ENCODE peak calls at places on chromosomes 7 and 10, in four cellular contexts. K is fibroblast of lung, J is cardiac fibroblast, L is BJ. D is an unnamed sample.

GRCh38 chr7:44153948-44154335 is 12.8 kb upstream of the MYL7 start:
- DNase-seq in K (no peak), J (no peak), L (no peak), D (no peak)

GRCh38 chr10:1631282-1631681 is 106.0 kb downstream of the ADARB2 start:
- DNase-seq in K (no peak), J (no peak), L (no peak), D (no peak)

GRCh38 chr10:29412452-29413004 is 123.7 kb downstream of the LYZL1 start:
- DNase-seq in K (no peak), J (peak), L (no peak), D (no peak)

GRCh38 chr7:92137531-92137930 is 3.3 kb upstream of the CYP51A1 start:
- DNase-seq in K (peak), J (peak), L (no peak), D (no peak)

GRCh38 chr10:13990918-13991317 is 339.8 kb downstream of the FRMD4A start:
- DNase-seq in K (peak), J (peak), L (no peak), D (no peak)

GRCh38 chr10:5259132-5259951 is 62.7 kb downstream of the AKR1C4 start:
- DNase-seq in K (no peak), J (no peak), L (no peak), D (no peak)

GRCh38 chr7:67738-68395 is 124.5 kb upstream of the FAM20C start:
- DNase-seq in K (peak), J (no peak), L (no peak), D (no peak)

GRCh38 chr10:22029450-22030236 is 26.1 kb upstream of the DNAJC1 start:
- DNase-seq in K (no peak), J (peak), L (no peak), D (no peak)

GRCh38 chr10:116741391-116742351 is 695 bp downstream of the HSPA12A start:
- DNase-seq in K (no peak), J (no peak), L (no peak), D (no peak)

GRCh38 chr10:132634241-132634946 is 96.8 kb downstream of the INPP5A start:
- DNase-seq in K (no peak), J (no peak), L (no peak), D (no peak)

GRCh38 chr7:102140952-102141370 is 145.7 kb upstream of the SH2B2 start:
- DNase-seq in K (no peak), J (no peak), L (no peak), D (no peak)

GRCh38 chr7:155104913-155105312 is 34.8 kb downstream of the HTR5A start:
- DNase-seq in K (no peak), J (no peak), L (no peak), D (no peak)

GRCh38 chr7:101237206-101238067 is at the start of gene CLDN15:
- DNase-seq in K (no peak), J (peak), L (no peak), D (peak)

GRCh38 chr7:103764887-103765286 is 224.6 kb downstream of the RELN start:
- DNase-seq in K (no peak), J (no peak), L (no peak), D (no peak)

GRCh38 chr10:95478935-95479334 is 82.2 kb downstream of the SORBS1 start:
- DNase-seq in K (no peak), J (peak), L (no peak), D (no peak)

GRCh38 chr10:92816106-92816505 is 32.2 kb upstream of the EXOC6 start:
- DNase-seq in K (peak), J (peak), L (peak), D (no peak)

GRCh38 chr7:21256310-21256877 is 171.5 kb upstream of the SP4 start:
- DNase-seq in K (peak), J (peak), L (no peak), D (peak)

GRCh38 chr7:145848691-145849090 is 267.9 kb upstream of the CNTNAP2 start:
- DNase-seq in K (no peak), J (no peak), L (no peak), D (no peak)

DNA sequence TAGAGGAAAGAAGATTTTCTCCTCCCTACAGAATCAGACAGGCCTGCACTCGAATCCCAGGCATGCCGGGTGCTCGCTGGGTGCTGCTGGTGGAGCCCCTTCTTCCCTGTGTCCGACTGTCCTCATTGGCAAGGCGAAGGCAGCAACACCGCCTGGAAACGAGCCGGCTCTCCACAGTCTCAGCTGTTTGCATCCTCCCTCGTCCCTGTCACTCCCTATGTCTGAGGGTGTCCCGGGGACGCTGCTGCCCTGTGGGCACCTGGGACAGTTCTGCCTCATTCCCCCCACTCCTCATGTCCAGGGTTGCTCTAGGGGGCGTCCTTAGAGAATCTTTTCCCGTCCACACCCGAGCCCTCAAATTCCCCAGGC is 31.6 kb upstream of the TMEM72 start:
- DNase-seq in K (no peak), J (no peak), L (no peak), D (no peak)
- H3K4me3 ChIP-seq in K (peak), J (no peak), L (peak), D (peak)

DNA sequence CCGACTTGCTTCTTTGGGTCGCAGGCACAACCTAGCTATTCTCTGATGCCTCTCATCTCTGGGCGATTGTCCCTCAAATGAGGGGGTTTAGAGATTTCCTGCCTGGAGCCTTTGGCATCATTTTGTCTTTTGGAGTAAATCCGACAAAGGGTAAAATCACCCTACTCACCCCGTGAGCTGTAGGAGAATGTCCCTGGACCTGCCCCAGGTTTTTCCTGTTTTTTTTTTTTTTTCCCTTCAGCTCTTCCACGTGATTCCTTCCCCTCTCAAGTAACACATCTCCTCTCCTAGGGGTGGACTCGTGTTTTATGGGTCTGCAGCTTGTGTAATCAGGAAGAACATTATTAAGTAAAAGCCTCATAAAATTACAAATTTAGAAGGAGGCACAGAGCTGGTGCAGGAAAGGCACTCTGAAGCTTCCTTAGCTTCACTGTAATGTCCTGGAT is 128.4 kb upstream of the ZNF746 start:
- DNase-seq in K (no peak), J (peak), L (peak), D (peak)
- H3K4me3 ChIP-seq in K (no peak), J (no peak), L (peak), D (no peak)

DNA sequence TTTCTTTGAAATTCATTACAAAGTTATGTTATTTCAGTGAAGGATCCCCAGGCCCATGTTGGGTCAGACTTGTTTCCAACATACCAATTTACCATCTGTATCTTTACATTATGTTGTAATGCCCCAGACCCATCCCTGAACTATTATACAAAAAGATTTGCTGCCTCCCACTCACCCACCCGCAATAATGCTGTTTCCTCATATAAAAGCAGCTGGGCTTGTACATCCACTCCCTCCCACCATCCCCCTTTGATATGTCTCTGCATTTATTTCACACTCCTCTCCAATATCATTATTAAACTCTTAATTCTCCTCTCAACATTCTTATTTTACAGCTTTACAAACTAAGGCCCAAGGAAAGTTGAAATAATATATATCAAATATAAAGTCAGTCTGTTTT is 153.7 kb downstream of the DOCK4 start:
- DNase-seq in K (no peak), J (no peak), L (no peak), D (no peak)
- H3K4me3 ChIP-seq in K (no peak), J (no peak), L (no peak), D (no peak)

DNA sequence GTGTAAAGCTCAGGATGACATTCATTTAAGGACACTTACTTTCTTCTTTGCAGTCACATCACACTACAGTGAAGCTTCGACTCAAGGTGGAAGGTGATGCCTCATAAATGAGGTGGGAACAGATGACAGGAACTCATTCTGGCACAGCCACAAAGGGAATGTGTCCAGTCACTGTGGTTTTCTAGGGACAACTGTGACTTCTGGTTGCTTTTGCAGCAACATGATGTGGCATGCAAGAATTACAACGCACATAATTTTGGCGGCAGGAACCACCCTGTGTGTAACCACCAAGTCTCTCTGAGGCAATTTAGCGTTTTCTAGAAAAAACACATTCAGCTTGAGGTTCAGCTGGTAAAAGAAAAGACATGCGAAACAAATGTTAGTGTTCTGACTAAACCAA is 32.0 kb upstream of the FERD3L start:
- DNase-seq in K (peak), J (no peak), L (peak), D (peak)
- H3K4me3 ChIP-seq in K (no peak), J (no peak), L (no peak), D (no peak)

GRCh38 chr7:1854521-1855395 is 184.7 kb downstream of the ELFN1 start:
- DNase-seq in K (no peak), J (no peak), L (no peak), D (no peak)

GRCh38 chr7:1852781-1853618 is 182.9 kb downstream of the ELFN1 start:
- DNase-seq in K (no peak), J (no peak), L (no peak), D (no peak)

GRCh38 chr7:1855396-1856160 is 185.5 kb downstream of the ELFN1 start:
- DNase-seq in K (no peak), J (no peak), L (no peak), D (no peak)

GRCh38 chr7:1851731-1852531 is 181.9 kb downstream of the ELFN1 start:
- DNase-seq in K (no peak), J (no peak), L (no peak), D (no peak)

DNA sequence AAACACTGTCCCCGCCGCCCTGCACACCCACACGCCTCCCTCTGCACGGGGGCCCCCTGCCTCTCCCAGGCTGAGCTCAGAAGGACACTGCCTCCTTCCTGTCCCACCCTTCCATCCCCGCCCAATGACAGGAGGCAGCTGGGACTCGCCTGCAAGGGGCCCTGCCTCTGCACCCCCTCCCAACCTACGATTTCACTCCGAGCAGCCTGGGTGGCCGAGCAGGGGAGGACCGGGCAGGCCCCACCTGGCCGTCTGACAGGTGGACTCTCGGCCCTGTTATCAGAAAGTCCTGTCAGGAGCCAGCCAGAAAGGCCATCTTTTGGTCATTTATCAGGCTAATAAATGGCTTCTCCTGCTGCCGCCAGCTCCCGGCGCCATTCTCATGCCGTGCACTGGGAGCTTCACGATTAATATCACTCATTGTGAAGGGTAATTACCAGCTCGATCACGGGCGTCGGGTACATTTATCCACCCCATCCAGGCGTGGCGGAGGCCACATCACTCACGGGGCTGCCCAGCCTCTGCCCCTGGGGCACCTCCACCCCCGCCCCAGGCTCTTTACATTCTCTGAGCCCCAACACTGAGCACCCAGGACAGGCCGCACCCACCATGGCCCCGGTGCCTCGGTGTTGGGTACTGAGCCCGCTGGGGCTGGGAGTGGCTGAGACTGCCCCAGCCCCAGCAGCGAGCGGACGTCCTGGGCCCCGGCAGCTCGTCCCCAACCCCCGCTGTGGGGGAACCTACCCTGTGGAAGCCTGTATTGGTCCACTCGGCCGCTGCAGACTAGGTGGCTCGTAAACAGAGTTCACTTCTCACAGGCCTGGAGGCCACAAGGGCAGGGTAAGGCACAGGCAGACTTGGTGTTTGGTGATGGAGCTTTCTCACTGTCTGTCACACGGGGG is 183.8 kb downstream of the ELFN1 start:
- DNase-seq in K (no peak), J (no peak), L (no peak), D (no peak)
- H3K4me3 ChIP-seq in K (no peak), J (no peak), L (no peak), D (no peak)

GRCh38 chr7:140540142-140540777 is 61.0 kb upstream of the MKRN1 start:
- DNase-seq in K (no peak), J (no peak), L (no peak), D (no peak)

GRCh38 chr7:140541176-140541512 is 61.8 kb upstream of the MKRN1 start:
- DNase-seq in K (no peak), J (no peak), L (no peak), D (no peak)

GRCh38 chr7:140539466-140539865 is 60.2 kb upstream of the MKRN1 start:
- DNase-seq in K (no peak), J (no peak), L (no peak), D (no peak)

GRCh38 chr7:140542226-140542625 is 62.9 kb upstream of the MKRN1 start:
- DNase-seq in K (peak), J (peak), L (no peak), D (peak)

DNA sequence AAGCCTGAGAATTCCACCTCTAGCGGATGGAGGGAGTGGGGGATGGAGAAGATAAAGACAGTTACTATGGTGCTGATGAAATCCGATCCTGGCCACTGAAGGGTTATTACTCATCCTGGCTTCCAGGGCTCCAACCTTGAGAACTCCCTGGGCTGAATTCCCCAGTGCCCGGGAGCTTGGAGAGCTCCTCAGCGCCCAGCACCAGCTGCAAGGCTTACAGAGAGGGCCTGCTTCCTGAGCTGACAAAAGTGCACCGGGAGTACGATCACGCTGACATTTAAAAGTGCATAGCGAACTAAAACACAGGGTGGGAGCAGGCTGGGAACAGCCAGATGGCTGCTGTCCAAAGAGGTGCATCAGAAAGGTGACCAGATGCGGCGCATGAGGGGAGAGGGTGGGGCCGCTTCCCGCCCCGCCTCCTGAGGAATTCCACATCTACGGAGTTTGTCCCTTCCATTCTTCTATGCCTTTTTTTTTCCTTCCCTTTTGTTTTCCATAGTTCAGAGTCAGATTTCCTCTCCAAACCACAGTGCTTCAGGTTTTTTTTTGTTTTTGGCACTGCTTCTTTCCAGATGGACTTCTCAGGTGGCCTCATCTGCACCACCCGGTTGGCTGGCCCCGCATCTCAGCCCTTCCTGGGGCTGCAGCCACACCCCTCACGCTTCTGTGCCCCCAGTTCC is 62.3 kb upstream of the MKRN1 start:
- DNase-seq in K (peak), J (peak), L (no peak), D (peak)
- H3K4me3 ChIP-seq in K (no peak), J (no peak), L (peak), D (peak)

DNA sequence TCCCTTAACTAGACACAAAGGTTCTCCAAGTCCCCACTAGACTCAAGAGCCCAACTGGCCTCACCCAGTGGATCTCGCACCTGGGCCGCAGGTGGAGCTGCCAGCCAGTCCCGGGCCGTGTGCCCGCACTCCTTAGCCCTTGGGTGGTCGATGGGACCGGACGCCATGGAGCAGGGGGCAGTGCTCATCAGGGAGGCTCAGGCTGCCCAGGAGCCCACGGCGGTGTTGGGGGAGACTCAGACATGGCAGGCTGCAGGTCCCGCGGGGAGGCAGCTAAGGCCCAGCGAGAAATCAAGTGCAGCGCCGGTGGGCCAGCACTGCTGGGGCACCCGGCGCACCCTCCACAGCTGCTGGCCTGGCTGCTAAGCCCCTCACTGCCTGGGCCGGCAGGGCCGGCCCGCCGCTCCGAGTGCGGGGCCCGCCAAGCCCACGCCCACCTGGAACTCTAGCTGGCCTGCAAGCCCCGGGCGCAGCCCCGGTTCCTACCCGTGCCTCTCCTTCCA is 130.5 kb downstream of the RALA start:
- DNase-seq in K (no peak), J (no peak), L (no peak), D (no peak)
- H3K4me3 ChIP-seq in K (no peak), J (no peak), L (peak), D (no peak)

DNA sequence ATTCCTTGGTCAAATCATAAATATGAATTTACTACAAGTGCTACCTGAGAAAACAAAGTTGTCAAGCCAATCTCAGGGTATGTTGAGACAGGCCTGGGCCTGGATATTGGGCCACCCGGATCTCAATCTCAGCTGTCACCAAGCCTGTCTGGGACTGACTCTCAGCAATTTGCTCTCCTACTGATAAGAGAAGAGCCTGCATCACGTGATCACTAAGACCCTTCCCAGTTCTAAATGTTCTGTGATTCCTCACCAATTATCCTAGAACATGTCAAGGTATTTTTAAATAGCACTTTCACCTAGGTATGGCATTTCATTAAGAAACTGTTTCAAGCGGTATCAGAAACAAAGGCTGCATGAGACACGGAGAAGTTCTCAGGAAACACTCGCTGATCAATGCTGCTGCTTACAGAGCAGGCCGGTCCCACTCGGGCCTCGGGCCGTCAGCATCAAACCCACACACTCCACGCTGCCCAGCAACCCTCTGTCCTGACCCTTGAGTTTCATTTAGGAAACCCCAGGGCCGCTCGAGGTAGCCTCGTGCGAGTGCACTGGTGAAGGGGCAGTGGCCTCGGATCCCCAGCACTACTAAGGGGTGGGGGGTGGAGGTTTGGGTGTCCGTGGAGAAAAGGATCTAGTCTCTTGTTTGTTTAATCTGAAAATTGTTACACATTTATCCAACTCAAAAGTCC is 4.1 kb downstream of the KLF6 start:
- DNase-seq in K (no peak), J (peak), L (no peak), D (no peak)
- H3K4me3 ChIP-seq in K (peak), J (peak), L (peak), D (peak)

GRCh38 chr10:86585726-86586048 is 64.1 kb upstream of the WAPL start:
- DNase-seq in K (no peak), J (no peak), L (no peak), D (no peak)
- H3K4me3 ChIP-seq in K (no peak), J (no peak), L (no peak), D (no peak)